ENCODE peak calls at places on chromosomes 5 and 9, in seven cellular contexts. S is neuronal stem cell, R is H1, M is IMR-90, U is mesendoderm, P is mesenchymal stem cell, G is trophoblast cell. O is an unnamed sample.

GRCh38 chr9:34010979-34011378 is 37.7 kb downstream of the UBAP2 start:
- DNase-seq in S (no peak), M (no peak), G (no peak), U (no peak), R (no peak), P (no peak), O (no peak)

GRCh38 chr9:4021621-4022213 is 278.2 kb downstream of the GLIS3 start:
- DNase-seq in P (no peak), R (no peak), U (no peak), G (no peak), S (no peak), M (no peak), O (no peak)

GRCh38 chr5:154408806-154409205 is 37.0 kb upstream of the SAP30L start:
- DNase-seq in S (no peak), M (no peak), G (no peak), U (no peak), P (no peak), R (no peak), O (no peak)

GRCh38 chr5:67211926-67212325 is 15.3 kb upstream of the CD180 start:
- DNase-seq in R (no peak), P (peak), U (peak), G (no peak), S (no peak), M (peak), O (no peak)

GRCh38 chr5:28500511-28500910 is 1462.1 kb upstream of the CDH9 start:
- DNase-seq in S (no peak), M (no peak), G (no peak), P (no peak), R (no peak), U (no peak), O (no peak)

GRCh38 chr9:37700131-37700530 is 49.4 kb downstream of the FRMPD1 start:
- DNase-seq in U (no peak), M (no peak), R (no peak), P (no peak), G (no peak), S (no peak), O (no peak)

GRCh38 chr5:93078082-93079038 is 502.7 kb downstream of the NR2F1-AS1 start:
- DNase-seq in G (peak), M (peak), S (no peak), R (no peak), P (peak), U (peak), O (no peak)

GRCh38 chr9:114240647-114241558 is 82.0 kb upstream of the ORM1 start:
- DNase-seq in P (no peak), R (no peak), M (no peak), S (no peak), U (no peak), G (no peak), O (no peak)

GRCh38 chr9:19231126-19232035 is 888 bp downstream of the DENND4C start:
- DNase-seq in U (peak), S (peak), M (peak), P (peak), G (no peak), R (no peak), O (no peak)

GRCh38 chr5:170634236-170634990 is 130.6 kb downstream of the KCNIP1 start:
- DNase-seq in S (no peak), R (no peak), P (no peak), U (peak), M (no peak), G (no peak), O (no peak)

GRCh38 chr5:50302815-50303490 is 138.1 kb downstream of the EMB start:
- DNase-seq in P (no peak), M (peak), S (no peak), R (no peak), G (no peak), U (no peak), O (no peak)

GRCh38 chr5:89211836-89212235 is 328.9 kb upstream of the MEF2C start:
- DNase-seq in U (no peak), P (peak), S (no peak), M (peak), R (no peak), G (peak), O (no peak)

GRCh38 chr5:67620386-67621039 is 423.9 kb upstream of the CD180 start:
- DNase-seq in M (no peak), U (no peak), S (no peak), R (no peak), G (no peak), P (no peak), O (no peak)

GRCh38 chr5:15238006-15238405 is 262.0 kb upstream of the FBXL7 start:
- DNase-seq in G (no peak), S (no peak), M (no peak), R (no peak), U (no peak), P (no peak), O (no peak)

GRCh38 chr5:32734822-32735378 is 23.8 kb downstream of the NPR3 start:
- DNase-seq in M (no peak), G (no peak), R (no peak), U (peak), P (no peak), S (no peak), O (no peak)

GRCh38 chr5:115450741-115451140 is 93.8 kb downstream of the FEM1C start:
- DNase-seq in S (no peak), R (no peak), U (no peak), G (no peak), P (peak), M (peak), O (no peak)

GRCh38 chr5:14581891-14582796 is 552 bp downstream of the OTULINL start:
- DNase-seq in P (peak), M (no peak), R (no peak), G (no peak), S (no peak), U (peak), O (peak)

GRCh38 chr5:115396698-115397097 is 100.2 kb upstream of the CCDC112 start:
- DNase-seq in M (peak), U (no peak), S (no peak), G (no peak), R (no peak), P (no peak), O (no peak)

GRCh38 chr9:37428345-37428744 is 5.8 kb downstream of the GRHPR start:
- DNase-seq in G (no peak), R (no peak), S (no peak), P (no peak), U (no peak), M (no peak), O (no peak)

GRCh38 chr9:106925392-106925791 is 62.4 kb downstream of the ZNF462 start:
- DNase-seq in U (no peak), M (no peak), S (no peak), R (no peak), P (no peak), G (no peak), O (no peak)

GRCh38 chr9:135649508-135649907 is 10.2 kb upstream of the GLT6D1 start:
- DNase-seq in U (no peak), R (no peak), G (no peak), M (no peak), S (no peak), P (no peak), O (no peak)

GRCh38 chr5:37668524-37669047 is 171.3 kb downstream of the GDNF start:
- DNase-seq in U (peak), G (peak), M (peak), R (no peak), P (peak), S (no peak), O (no peak)

GRCh38 chr5:168672888-168673287 is 93.7 kb upstream of the PANK3 start:
- DNase-seq in G (no peak), U (no peak), R (no peak), M (no peak), S (no peak), P (no peak), O (no peak)

GRCh38 chr5:153896117-153896516 is 142.6 kb downstream of the FAM114A2 start:
- DNase-seq in P (peak), M (peak), G (no peak), S (no peak), U (no peak), R (no peak), O (no peak)

GRCh38 chr9:110179734-110180133 is 28.2 kb downstream of the C9orf152 start:
- DNase-seq in S (no peak), P (peak), U (no peak), G (no peak), R (no peak), M (peak), O (no peak)

GRCh38 chr9:79129865-79130480 is 441.8 kb upstream of the TLE4 start:
- DNase-seq in G (peak), M (peak), S (peak), U (peak), R (no peak), P (peak), O (no peak)

GRCh38 chr5:133396187-133396621 is 216.1 kb downstream of the FSTL4 start:
- DNase-seq in P (no peak), U (peak), R (no peak), S (peak), G (no peak), M (no peak), O (peak)

GRCh38 chr5:139492700-139493192 is 10.2 kb upstream of the STING1 start:
- DNase-seq in P (peak), R (no peak), U (no peak), M (peak), G (no peak), S (no peak), O (no peak)

GRCh38 chr9:115211413-115212204 is 93.7 kb upstream of the TNC start:
- DNase-seq in P (peak), R (no peak), G (no peak), M (peak), U (no peak), S (no peak), O (no peak)

GRCh38 chr9:36142510-36143161 is 6.1 kb downstream of the GLIPR2 start:
- DNase-seq in M (no peak), G (no peak), U (no peak), P (peak), R (no peak), S (no peak), O (no peak)

GRCh38 chr9:6272229-6272597 is 56.0 kb upstream of the TPD52L3 start:
- DNase-seq in G (no peak), U (no peak), P (peak), M (peak), S (no peak), R (no peak), O (no peak)

GRCh38 chr9:5931657-5932056 is 41.0 kb downstream of the MLANA start:
- DNase-seq in G (no peak), P (no peak), U (no peak), S (no peak), M (no peak), R (no peak), O (no peak)

GRCh38 chr5:133284306-133284705 is 232.5 kb downstream of the HSPA4 start:
- DNase-seq in P (no peak), S (no peak), G (no peak), U (no peak), R (no peak), M (no peak), O (no peak)

GRCh38 chr5:154850255-154851062 is at the start of gene FAXDC2:
- DNase-seq in S (peak), M (peak), P (peak), R (no peak), U (peak), G (no peak), O (peak)

GRCh38 chr9:73042155-73042554 is 89.3 kb upstream of the ALDH1A1 start:
- DNase-seq in S (no peak), G (no peak), R (no peak), M (no peak), U (peak), P (peak), O (no peak)

GRCh38 chr5:144297083-144297482 is 126.4 kb downstream of the KCTD16 start:
- DNase-seq in R (no peak), M (no peak), U (no peak), P (no peak), G (no peak), S (no peak), O (no peak)

GRCh38 chr9:83432877-83433276 is 105.3 kb downstream of the FRMD3 start:
- DNase-seq in U (no peak), G (no peak), S (no peak), P (no peak), R (no peak), M (no peak), O (no peak)

GRCh38 chr9:6007770-6008168 is 7.7 kb downstream of the RANBP6 start:
- DNase-seq in P (peak), M (peak), G (peak), R (no peak), U (peak), S (peak), O (peak)

GRCh38 chr5:174355208-174355612 is 309.7 kb downstream of the NSG2 start:
- DNase-seq in G (peak), P (peak), M (peak), S (no peak), U (no peak), R (no peak), O (no peak)

GRCh38 chr9:27310582-27310981 is 13.6 kb upstream of the EQTN start:
- DNase-seq in P (no peak), R (no peak), S (no peak), M (no peak), G (no peak), U (peak), O (no peak)
- H3K4ac ChIP-seq in P (no peak), R (no peak), S (no peak), M (no peak), G (no peak), U (no peak), O (no peak)

GRCh38 chr9:129504404-129504803 is 116.5 kb downstream of the C9orf50 start:
- DNase-seq in U (no peak), G (no peak), S (no peak), P (no peak), M (no peak), R (no peak), O (no peak)
- H3K4ac ChIP-seq in U (no peak), G (peak), S (no peak), P (no peak), M (no peak), R (no peak), O (no peak)

DNA sequence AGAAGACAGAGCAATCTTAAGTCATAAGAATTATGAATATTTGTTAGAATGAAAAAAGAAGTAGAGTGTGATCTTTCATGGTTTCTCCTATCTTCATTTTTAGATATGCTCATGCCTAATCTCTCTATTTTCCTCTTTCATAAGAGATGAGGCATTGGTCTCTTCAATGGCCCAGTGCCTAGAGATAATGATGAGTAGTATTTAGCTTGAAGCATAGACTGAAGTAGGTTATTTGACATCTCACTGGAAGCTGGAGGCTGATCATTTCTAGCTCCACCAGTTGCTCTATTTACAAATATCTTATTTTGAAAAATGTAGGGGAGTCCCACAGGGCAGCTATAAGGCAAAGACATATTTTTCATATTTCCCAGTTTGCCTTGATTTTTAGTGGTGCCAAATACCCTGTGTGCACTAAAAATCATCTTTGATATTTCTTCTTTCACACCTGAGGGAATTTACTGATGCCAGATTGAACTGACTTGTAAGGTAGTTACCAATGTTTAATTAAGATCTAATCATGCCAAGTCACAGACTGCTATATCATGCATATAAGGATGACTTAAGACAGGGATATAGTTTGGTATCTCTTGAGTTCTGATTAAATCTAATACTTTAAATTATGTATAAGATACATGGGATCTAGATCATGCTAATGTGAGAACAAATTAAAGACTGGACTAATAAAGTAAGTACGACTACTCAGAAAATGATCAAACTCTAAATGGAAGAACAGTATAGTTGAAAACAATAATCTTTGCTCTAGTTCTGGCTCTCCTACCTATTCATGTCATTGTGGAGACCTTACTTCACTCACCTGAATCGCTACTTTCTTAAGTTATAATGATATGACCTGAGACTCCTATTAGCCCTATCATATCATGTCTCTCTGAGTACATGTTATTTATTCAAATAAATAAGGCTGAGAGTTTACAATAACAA is 108.2 kb upstream of the IFNE start:
- DNase-seq in S (no peak), G (no peak), M (peak), P (no peak), R (no peak), U (no peak), O (no peak)
- H3K4ac ChIP-seq in S (no peak), G (no peak), M (peak), P (no peak), R (no peak), U (no peak), O (no peak)

GRCh38 chr9:96160168-96160567 is 141.8 kb downstream of the HSD17B3 start:
- DNase-seq in R (no peak), P (no peak), G (no peak), S (no peak), M (no peak), U (no peak), O (no peak)

GRCh38 chr9:96163712-96164111 is 138.3 kb downstream of the HSD17B3 start:
- DNase-seq in P (no peak), R (no peak), S (no peak), G (no peak), M (no peak), U (no peak), O (no peak)

GRCh38 chr9:96163141-96163540 is 138.8 kb downstream of the HSD17B3 start:
- DNase-seq in M (no peak), R (no peak), U (no peak), G (no peak), S (no peak), P (no peak), O (no peak)

GRCh38 chr9:96160866-96161265 is 141.1 kb downstream of the HSD17B3 start:
- DNase-seq in M (no peak), G (no peak), U (no peak), P (no peak), S (no peak), R (no peak), O (no peak)

GRCh38 chr9:96161819-96162218 is 140.2 kb downstream of the HSD17B3 start:
- DNase-seq in P (no peak), S (no peak), R (no peak), M (no peak), G (no peak), U (no peak), O (no peak)
- H3K4ac ChIP-seq in P (no peak), S (no peak), R (no peak), M (no peak), G (no peak), U (no peak), O (no peak)